ENCODE peak calls at places on chromosomes 13 and 19, in four cellular contexts. One of them, this sample, is unnamed.

GRCh38 chr19:38037151-38037611 is 130.2 kb downstream of the SIPA1L3 start:
- DNase-seq in stimulated activated naive CD8-positive, alpha-beta T cell treated with anti-CD3 and anti-CD28 coated beads, Interleukin-15, amount 100 ng/mL, for 72 hours: no peak
- DNase-seq in stimulated activated CD4-positive, alpha-beta T cell treated with anti-CD3 and anti-CD28 coated beads, Interleukin-4, amount 100 ng/mL, for 1 hour: no peak
- DNase-seq in left kidney: peak; percentile 57
- DNase-seq in this sample: no peak

GRCh38 chr19:38062959-38063786 is 156.2 kb downstream of the SIPA1L3 start:
- DNase-seq in stimulated activated CD4-positive, alpha-beta T cell treated with anti-CD3 and anti-CD28 coated beads, Interleukin-4, amount 100 ng/mL, for 1 hour: no peak
- DNase-seq in left kidney: peak; percentile 95
- DNase-seq in stimulated activated naive CD8-positive, alpha-beta T cell treated with anti-CD3 and anti-CD28 coated beads, Interleukin-15, amount 100 ng/mL, for 72 hours: no peak
- DNase-seq in this sample: no peak

GRCh38 chr19:31254611-31255010 is 94.6 kb downstream of the TSHZ3 start:
- DNase-seq in stimulated activated CD4-positive, alpha-beta T cell treated with anti-CD3 and anti-CD28 coated beads, Interleukin-4, amount 100 ng/mL, for 1 hour: no peak
- DNase-seq in stimulated activated naive CD8-positive, alpha-beta T cell treated with anti-CD3 and anti-CD28 coated beads, Interleukin-15, amount 100 ng/mL, for 72 hours: no peak
- DNase-seq in left kidney: no peak
- DNase-seq in this sample: no peak

GRCh38 chr19:13117772-13118423 is at the start of gene NACC1:
- DNase-seq in stimulated activated naive CD8-positive, alpha-beta T cell treated with anti-CD3 and anti-CD28 coated beads, Interleukin-15, amount 100 ng/mL, for 72 hours: peak; percentile 93
- DNase-seq in stimulated activated CD4-positive, alpha-beta T cell treated with anti-CD3 and anti-CD28 coated beads, Interleukin-4, amount 100 ng/mL, for 1 hour: peak; percentile 91
- DNase-seq in left kidney: peak; percentile 97
- DNase-seq in this sample: peak; percentile 92

GRCh38 chr19:49866933-49867782 is at the start of gene PNKP:
- DNase-seq in left kidney: peak; percentile 97
- DNase-seq in stimulated activated CD4-positive, alpha-beta T cell treated with anti-CD3 and anti-CD28 coated beads, Interleukin-4, amount 100 ng/mL, for 1 hour: peak; percentile 94
- DNase-seq in stimulated activated naive CD8-positive, alpha-beta T cell treated with anti-CD3 and anti-CD28 coated beads, Interleukin-15, amount 100 ng/mL, for 72 hours: peak; percentile 92
- DNase-seq in this sample: peak; percentile 84

GRCh38 chr13:48808689-48809088 is 155.0 kb downstream of the CYSLTR2 start:
- DNase-seq in stimulated activated naive CD8-positive, alpha-beta T cell treated with anti-CD3 and anti-CD28 coated beads, Interleukin-15, amount 100 ng/mL, for 72 hours: no peak
- DNase-seq in stimulated activated CD4-positive, alpha-beta T cell treated with anti-CD3 and anti-CD28 coated beads, Interleukin-4, amount 100 ng/mL, for 1 hour: no peak
- DNase-seq in left kidney: no peak
- DNase-seq in this sample: no peak

GRCh38 chr19:7856679-7857663 is 17.2 kb downstream of the PRR36 start:
- DNase-seq in stimulated activated naive CD8-positive, alpha-beta T cell treated with anti-CD3 and anti-CD28 coated beads, Interleukin-15, amount 100 ng/mL, for 72 hours: no peak
- DNase-seq in stimulated activated CD4-positive, alpha-beta T cell treated with anti-CD3 and anti-CD28 coated beads, Interleukin-4, amount 100 ng/mL, for 1 hour: no peak
- DNase-seq in left kidney: peak; percentile 48
- DNase-seq in this sample: no peak

GRCh38 chr19:18470153-18470552 is 32.2 kb upstream of the ISYNA1 start:
- DNase-seq in stimulated activated CD4-positive, alpha-beta T cell treated with anti-CD3 and anti-CD28 coated beads, Interleukin-4, amount 100 ng/mL, for 1 hour: peak; percentile 23
- DNase-seq in left kidney: peak; percentile 36
- DNase-seq in stimulated activated naive CD8-positive, alpha-beta T cell treated with anti-CD3 and anti-CD28 coated beads, Interleukin-15, amount 100 ng/mL, for 72 hours: peak; percentile 44
- DNase-seq in this sample: no peak

GRCh38 chr19:9498183-9498902 is at the start of gene ZNF560:
- DNase-seq in stimulated activated naive CD8-positive, alpha-beta T cell treated with anti-CD3 and anti-CD28 coated beads, Interleukin-15, amount 100 ng/mL, for 72 hours: peak; percentile 50
- DNase-seq in left kidney: peak; percentile 50
- DNase-seq in stimulated activated CD4-positive, alpha-beta T cell treated with anti-CD3 and anti-CD28 coated beads, Interleukin-4, amount 100 ng/mL, for 1 hour: no peak
- DNase-seq in this sample: peak; percentile 31

GRCh38 chr13:84574851-84575250 is 692.6 kb upstream of the SLITRK1 start:
- DNase-seq in stimulated activated naive CD8-positive, alpha-beta T cell treated with anti-CD3 and anti-CD28 coated beads, Interleukin-15, amount 100 ng/mL, for 72 hours: no peak
- DNase-seq in left kidney: peak; percentile 24
- DNase-seq in stimulated activated CD4-positive, alpha-beta T cell treated with anti-CD3 and anti-CD28 coated beads, Interleukin-4, amount 100 ng/mL, for 1 hour: no peak
- DNase-seq in this sample: no peak

GRCh38 chr19:49968279-49968922 is 7.4 kb upstream of the SIGLEC11 start:
- DNase-seq in stimulated activated CD4-positive, alpha-beta T cell treated with anti-CD3 and anti-CD28 coated beads, Interleukin-4, amount 100 ng/mL, for 1 hour: no peak
- DNase-seq in left kidney: no peak
- DNase-seq in stimulated activated naive CD8-positive, alpha-beta T cell treated with anti-CD3 and anti-CD28 coated beads, Interleukin-15, amount 100 ng/mL, for 72 hours: no peak
- DNase-seq in this sample: no peak